ENCODE peak calls at places on chromosomes 12 and 14, in five cellular contexts. Y is natural killer cell, L is nephron progenitor cell, F is GM12865, K is stomach. S is an unnamed sample.

GRCh38 chr12:21823581-21823980 is 49.1 kb upstream of the KCNJ8 start:
- DNase-seq in Y (no peak), K (no peak), L (peak; percentile 32), F (no peak), S (no peak)

GRCh38 chr12:69405466-69405865 is 45.9 kb downstream of the YEATS4 start:
- DNase-seq in F (no peak), K (no peak), L (no peak), Y (no peak), S (no peak)

GRCh38 chr12:108838194-108839010 is 19.0 kb downstream of the SSH1 start:
- DNase-seq in F (peak; percentile 96), K (peak; percentile 72), L (no peak), Y (peak; percentile 81), S (no peak)

GRCh38 chr12:1457901-1458300 is 136.5 kb downstream of the FBXL14 start:
- DNase-seq in L (no peak), K (no peak), Y (no peak), F (no peak), S (no peak)

GRCh38 chr12:88865537-88865936 is 285.3 kb upstream of the KITLG start:
- DNase-seq in Y (no peak), K (no peak), F (no peak), L (no peak), S (no peak)

GRCh38 chr14:98512501-98513251 is 759.3 kb downstream of the BCL11B start:
- DNase-seq in L (no peak), Y (no peak), K (no peak), F (peak; percentile 18), S (no peak)

GRCh38 chr12:80690513-80690912 is 16.9 kb upstream of the MYF6 start:
- DNase-seq in Y (no peak), F (no peak), L (no peak), K (no peak), S (no peak)

GRCh38 chr12:131833896-131834641 is 5.9 kb downstream of the MMP17 start:
- DNase-seq in K (no peak), F (no peak), Y (no peak), L (no peak), S (no peak)

GRCh38 chr14:38042356-38042755 is 165.3 kb upstream of the SSTR1 start:
- DNase-seq in Y (no peak), F (no peak), K (no peak), L (no peak), S (no peak)

GRCh38 chr12:67827820-67828383 is 161.3 kb upstream of the IFNG-AS1 start:
- DNase-seq in L (no peak), Y (no peak), K (no peak), F (peak; percentile 60), S (no peak)

GRCh38 chr12:68234140-68234539 is 8.5 kb upstream of the IL26 start:
- DNase-seq in F (no peak), L (no peak), K (no peak), Y (no peak), S (no peak)

GRCh38 chr14:61933021-61933420 is 170.8 kb downstream of the SNAPC1 start:
- DNase-seq in F (no peak), K (no peak), L (no peak), Y (no peak), S (no peak)

GRCh38 chr14:97177016-97177415 is 379.8 kb downstream of the VRK1 start:
- DNase-seq in L (no peak), Y (no peak), F (peak; percentile 81), K (no peak), S (no peak)

GRCh38 chr14:36069535-36069900 is 107.0 kb downstream of the PTCSC3 start:
- DNase-seq in K (peak; percentile 32), F (peak; percentile 65), L (peak; percentile 43), Y (no peak), S (no peak)

GRCh38 chr14:51576112-51576420 is 75.6 kb upstream of the FRMD6 start:
- DNase-seq in Y (no peak), K (no peak), F (no peak), L (no peak), S (no peak)

GRCh38 chr14:45807187-45807586 is 554.2 kb upstream of the MIS18BP1 start:
- DNase-seq in F (peak; percentile 1), Y (no peak), K (no peak), L (no peak), S (no peak)

DNA sequence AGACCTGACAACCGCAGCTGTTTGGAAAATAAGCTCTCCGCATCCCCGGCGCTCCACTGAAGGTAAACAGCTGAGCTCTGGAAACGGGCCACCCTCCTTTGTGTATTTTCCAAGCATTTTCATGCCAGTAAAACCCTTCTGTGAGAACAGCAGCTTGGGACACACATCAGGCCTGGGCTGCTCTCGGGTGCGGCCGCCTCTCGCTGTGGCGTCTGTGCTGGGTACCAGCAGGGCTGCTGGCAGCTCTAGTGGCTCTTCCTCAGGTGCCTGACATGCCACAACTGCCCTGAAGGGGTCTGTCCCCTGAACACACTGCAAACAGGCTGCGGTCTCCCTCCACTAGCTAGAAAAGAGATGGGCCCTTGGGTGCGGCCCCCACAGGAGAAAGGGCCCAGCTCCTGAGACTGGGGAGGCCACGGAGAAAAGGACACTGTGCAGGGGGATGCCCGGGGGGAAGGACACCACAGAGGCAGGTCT is 96.3 kb downstream of the ITPK1 start:
- DNase-seq in L (no peak), F (no peak), K (peak; percentile 69), Y (no peak), S (no peak)
- TF ChIP-seq CTCF in L (no peak), F (no peak), K (no peak), Y (no peak), S (peak; percentile 22)

GRCh38 chr12:18224745-18225144 is 36.6 kb upstream of the PIK3C2G start:
- DNase-seq in F (peak; percentile 48), Y (no peak), K (no peak), L (no peak), S (no peak)
- TF ChIP-seq CTCF in F (peak; percentile 31), Y (no peak), K (no peak), L (peak; percentile 51), S (peak; percentile 80)

GRCh38 chr12:56189918-56190694 is 823 bp upstream of the SMARCC2 start:
- DNase-seq in Y (peak; percentile 75), K (peak; percentile 86), F (peak; percentile 94), L (peak; percentile 90), S (peak; percentile 95)
- TF ChIP-seq CTCF in Y (peak; percentile 29), K (no peak), F (no peak), L (no peak), S (peak; percentile 19)

GRCh38 chr12:106764738-106765137 is 9.7 kb upstream of the RIC8B start:
- DNase-seq in F (no peak), Y (no peak), K (no peak), L (no peak), S (no peak)
- TF ChIP-seq CTCF in F (no peak), Y (no peak), K (no peak), L (no peak), S (no peak)

GRCh38 chr12:124856132-124856841 is 7.4 kb downstream of the SCARB1 start:
- DNase-seq in F (no peak), K (no peak), Y (no peak), L (no peak), S (no peak)
- TF ChIP-seq CTCF in F (peak; percentile 29), K (no peak), Y (no peak), L (no peak), S (no peak)

DNA sequence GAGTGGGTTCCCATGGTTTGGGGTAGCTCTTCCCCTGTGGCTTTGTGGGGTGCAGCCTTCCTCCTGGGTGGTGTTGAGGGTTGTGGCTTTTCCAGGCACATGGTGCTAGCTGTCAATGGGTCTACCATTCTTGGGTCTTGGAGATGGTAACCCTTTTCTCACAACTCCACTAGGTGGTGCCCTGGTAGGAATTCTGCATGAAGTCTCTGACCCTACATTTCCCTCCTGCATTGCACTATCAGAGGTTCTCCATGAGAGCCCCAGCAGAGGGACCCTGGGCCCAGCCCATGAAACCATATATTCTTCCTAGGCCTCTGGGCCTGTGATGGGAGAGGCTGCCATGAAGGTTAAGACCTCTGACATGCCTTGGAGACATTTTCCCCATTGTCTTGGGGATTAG is 1093.3 kb downstream of the SLC16A7 start:
- DNase-seq in Y (no peak), F (peak; percentile 1), K (no peak), L (no peak), S (no peak)
- TF ChIP-seq CTCF in Y (no peak), F (no peak), K (no peak), L (no peak), S (no peak)

S was measured in progenitor cell of endocrine pancreas.